ENCODE peak calls at places on chromosomes 2 and 18, in eight cellular contexts. One of them, this sample, is unnamed.

GRCh38 chr18:28153485-28154065 is 23.4 kb downstream of the CDH2 start:
- DNase-seq in HFFc6: no peak
- DNase-seq in foreskin fibroblast: peak; percentile 54
- DNase-seq in lower lobe of right lung: no peak
- DNase-seq in cardiac fibroblast: no peak
- DNase-seq in GM06990: no peak
- DNase-seq in IMR-90: peak; percentile 60
- DNase-seq in HCT116: no peak
- DNase-seq in this sample: no peak

GRCh38 chr2:128557841-128558241 is 239.2 kb upstream of the HS6ST1 start:
- DNase-seq in HFFc6: peak; percentile 3
- DNase-seq in foreskin fibroblast: peak; percentile 81
- DNase-seq in lower lobe of right lung: no peak
- DNase-seq in cardiac fibroblast: peak; percentile 80
- DNase-seq in GM06990: no peak
- DNase-seq in IMR-90: peak; percentile 62
- DNase-seq in HCT116: no peak
- DNase-seq in this sample: peak; percentile 67

GRCh38 chr2:160507464-160507863 is 13.9 kb upstream of the RBMS1 start:
- DNase-seq in HFFc6: no peak
- DNase-seq in foreskin fibroblast: no peak
- DNase-seq in lower lobe of right lung: no peak
- DNase-seq in cardiac fibroblast: no peak
- DNase-seq in GM06990: no peak
- DNase-seq in IMR-90: no peak
- DNase-seq in HCT116: no peak
- DNase-seq in this sample: no peak

GRCh38 chr18:36427369-36427768 is 129.9 kb downstream of the FHOD3 start:
- DNase-seq in HFFc6: peak; percentile 24
- DNase-seq in foreskin fibroblast: no peak
- DNase-seq in lower lobe of right lung: no peak
- DNase-seq in cardiac fibroblast: no peak
- DNase-seq in GM06990: no peak
- DNase-seq in IMR-90: no peak
- DNase-seq in HCT116: no peak
- DNase-seq in this sample: no peak

GRCh38 chr2:216343221-216343985 is 28.9 kb downstream of the MARCHF4 start:
- DNase-seq in HFFc6: no peak
- DNase-seq in foreskin fibroblast: peak; percentile 34
- DNase-seq in lower lobe of right lung: no peak
- DNase-seq in cardiac fibroblast: no peak
- DNase-seq in GM06990: no peak
- DNase-seq in IMR-90: no peak
- DNase-seq in HCT116: no peak
- DNase-seq in this sample: no peak

GRCh38 chr18:9323750-9324445 is 10.7 kb upstream of the TWSG1 start:
- DNase-seq in HFFc6: peak; percentile 60
- DNase-seq in foreskin fibroblast: peak; percentile 59
- DNase-seq in lower lobe of right lung: no peak
- DNase-seq in cardiac fibroblast: peak; percentile 81
- DNase-seq in GM06990: no peak
- DNase-seq in IMR-90: peak; percentile 89
- DNase-seq in HCT116: no peak
- DNase-seq in this sample: no peak

GRCh38 chr2:190318931-190319556 is 582 bp downstream of the HIBCH start:
- DNase-seq in HFFc6: no peak
- DNase-seq in foreskin fibroblast: peak; percentile 38
- DNase-seq in lower lobe of right lung: no peak
- DNase-seq in cardiac fibroblast: no peak
- DNase-seq in GM06990: no peak
- DNase-seq in IMR-90: peak; percentile 12
- DNase-seq in HCT116: no peak
- DNase-seq in this sample: no peak

GRCh38 chr2:112529751-112530150 is 12.5 kb upstream of the POLR1B start:
- DNase-seq in HFFc6: no peak
- DNase-seq in foreskin fibroblast: no peak
- DNase-seq in lower lobe of right lung: no peak
- DNase-seq in cardiac fibroblast: no peak
- DNase-seq in GM06990: no peak
- DNase-seq in IMR-90: no peak
- DNase-seq in HCT116: no peak
- DNase-seq in this sample: no peak

DNA sequence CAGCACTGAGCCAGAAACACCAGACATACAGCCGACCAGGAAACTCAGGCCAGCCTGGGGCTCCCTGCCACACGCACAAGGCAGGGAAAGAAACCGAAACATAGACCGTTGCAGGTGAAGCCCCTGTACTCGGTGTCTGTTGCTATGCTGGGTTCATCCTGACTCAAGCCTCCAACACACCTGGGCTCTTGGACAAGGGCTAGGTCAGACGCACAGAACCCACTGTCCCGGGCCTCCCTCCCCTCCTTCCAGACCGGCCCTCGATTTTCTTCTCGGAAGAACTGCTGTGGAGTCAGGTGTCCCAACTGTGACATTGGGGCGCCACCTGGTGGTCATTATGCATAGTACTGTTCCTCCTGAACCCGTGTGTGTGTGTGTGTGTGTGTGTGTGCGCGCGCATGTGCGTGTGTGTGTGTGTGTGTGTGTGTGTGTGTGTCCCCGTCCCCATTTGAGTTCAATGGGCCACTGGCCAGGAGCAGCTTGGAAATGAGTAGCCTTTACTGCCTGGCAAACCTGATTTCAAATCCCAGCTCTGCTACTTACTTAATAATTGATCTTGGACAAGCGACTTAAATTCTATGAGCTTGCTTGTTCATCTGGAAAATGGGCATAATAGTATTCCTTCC is 55.4 kb upstream of the GLI2 start:
- DNase-seq in HFFc6: peak; percentile 77
- DNase-seq in foreskin fibroblast: peak; percentile 93
- DNase-seq in lower lobe of right lung: peak; percentile 84
- DNase-seq in cardiac fibroblast: peak; percentile 91
- DNase-seq in GM06990: peak; percentile 31
- DNase-seq in IMR-90: peak; percentile 88
- DNase-seq in HCT116: peak; percentile 80
- DNase-seq in this sample: peak; percentile 79
- TF ChIP-seq CTCF in HFFc6: peak; percentile 82
- TF ChIP-seq CTCF in foreskin fibroblast: peak; percentile 48
- TF ChIP-seq CTCF in lower lobe of right lung: peak; percentile 35
- TF ChIP-seq CTCF in cardiac fibroblast: peak; percentile 56
- TF ChIP-seq CTCF in GM06990: peak; percentile 65
- TF ChIP-seq CTCF in IMR-90: peak; percentile 78
- TF ChIP-seq CTCF in HCT116: peak; percentile 83
- TF ChIP-seq CTCF in this sample: peak; percentile 61

GRCh38 chr2:230983566-230983965 is 12.4 kb upstream of the SPATA3 start:
- DNase-seq in HFFc6: no peak
- DNase-seq in foreskin fibroblast: no peak
- DNase-seq in lower lobe of right lung: no peak
- DNase-seq in cardiac fibroblast: no peak
- DNase-seq in GM06990: no peak
- DNase-seq in IMR-90: no peak
- DNase-seq in HCT116: no peak
- DNase-seq in this sample: no peak

GRCh38 chr2:230986520-230987136 is 9.3 kb upstream of the SPATA3 start:
- DNase-seq in HFFc6: no peak
- DNase-seq in foreskin fibroblast: no peak
- DNase-seq in lower lobe of right lung: no peak
- DNase-seq in cardiac fibroblast: no peak
- DNase-seq in GM06990: no peak
- DNase-seq in IMR-90: no peak
- DNase-seq in HCT116: no peak
- DNase-seq in this sample: no peak

GRCh38 chr2:230987137-230988020 is 8.5 kb upstream of the SPATA3 start:
- DNase-seq in HFFc6: peak; percentile 50
- DNase-seq in foreskin fibroblast: peak; percentile 87
- DNase-seq in lower lobe of right lung: peak; percentile 85
- DNase-seq in cardiac fibroblast: peak; percentile 73
- DNase-seq in GM06990: peak; percentile 85
- DNase-seq in IMR-90: peak; percentile 47
- DNase-seq in HCT116: peak; percentile 51
- DNase-seq in this sample: peak; percentile 16

GRCh38 chr2:230982528-230982927 is 13.4 kb upstream of the SPATA3 start:
- DNase-seq in HFFc6: no peak
- DNase-seq in foreskin fibroblast: no peak
- DNase-seq in lower lobe of right lung: no peak
- DNase-seq in cardiac fibroblast: no peak
- DNase-seq in GM06990: no peak
- DNase-seq in IMR-90: no peak
- DNase-seq in HCT116: no peak
- DNase-seq in this sample: no peak

GRCh38 chr2:230985519-230986231 is 10.2 kb upstream of the SPATA3 start:
- DNase-seq in HFFc6: no peak
- DNase-seq in foreskin fibroblast: no peak
- DNase-seq in lower lobe of right lung: no peak
- DNase-seq in cardiac fibroblast: no peak
- DNase-seq in GM06990: peak; percentile 70
- DNase-seq in IMR-90: no peak
- DNase-seq in HCT116: no peak
- DNase-seq in this sample: no peak
- TF ChIP-seq CTCF in HFFc6: no peak
- TF ChIP-seq CTCF in foreskin fibroblast: no peak
- TF ChIP-seq CTCF in lower lobe of right lung: no peak
- TF ChIP-seq CTCF in cardiac fibroblast: no peak
- TF ChIP-seq CTCF in GM06990: no peak
- TF ChIP-seq CTCF in IMR-90: no peak
- TF ChIP-seq CTCF in HCT116: no peak
- TF ChIP-seq CTCF in this sample: no peak

DNA sequence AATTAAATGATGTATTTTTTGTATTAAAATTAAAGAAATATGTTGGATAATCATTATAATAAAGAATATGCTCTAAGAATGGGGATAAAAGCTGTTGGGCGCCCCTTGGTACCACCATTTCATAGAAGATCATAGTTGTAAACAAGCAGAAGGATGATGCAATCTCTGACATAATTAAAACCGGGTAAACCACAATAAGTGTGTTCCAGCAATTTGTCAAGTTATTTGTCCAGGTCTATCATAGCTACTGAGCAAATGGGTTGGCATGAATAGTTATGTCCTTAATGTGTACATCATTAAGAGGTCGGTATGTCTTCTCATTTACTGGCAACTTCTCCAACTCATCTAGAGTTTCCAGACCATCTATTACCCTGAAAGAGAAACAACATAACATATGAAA is 6.7 kb upstream of the CLK1 start:
- DNase-seq in HFFc6: no peak
- DNase-seq in foreskin fibroblast: peak; percentile 23
- DNase-seq in lower lobe of right lung: no peak
- DNase-seq in cardiac fibroblast: no peak
- DNase-seq in GM06990: no peak
- DNase-seq in IMR-90: no peak
- DNase-seq in HCT116: no peak
- DNase-seq in this sample: no peak
- TF ChIP-seq CTCF in HFFc6: no peak
- TF ChIP-seq CTCF in foreskin fibroblast: no peak
- TF ChIP-seq CTCF in lower lobe of right lung: no peak
- TF ChIP-seq CTCF in cardiac fibroblast: no peak
- TF ChIP-seq CTCF in GM06990: no peak
- TF ChIP-seq CTCF in IMR-90: no peak
- TF ChIP-seq CTCF in HCT116: no peak
- TF ChIP-seq CTCF in this sample: no peak

DNA sequence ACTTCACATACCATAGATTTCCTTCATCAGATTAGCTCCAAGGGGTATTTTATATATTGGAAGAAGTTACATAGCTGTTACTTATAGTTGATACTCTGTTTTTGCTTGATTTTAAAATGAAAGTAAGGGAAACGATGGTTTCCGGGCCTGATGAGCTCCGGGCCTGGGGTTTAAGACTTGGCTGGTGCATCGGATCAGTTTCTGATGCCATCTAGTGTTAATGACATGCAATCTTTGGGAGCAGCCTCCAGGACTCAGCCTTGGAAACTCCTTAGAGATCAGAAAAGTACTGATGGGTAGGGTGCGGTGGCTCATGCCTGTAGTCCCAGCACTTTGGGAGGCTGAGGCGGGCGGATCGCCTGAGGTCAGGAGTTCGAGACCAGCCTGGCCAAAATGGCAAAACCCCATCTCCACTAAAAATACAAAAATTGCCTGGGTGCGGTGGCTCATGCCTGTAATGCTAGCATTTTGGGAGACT is 47.1 kb upstream of the CNOT11 start:
- DNase-seq in HFFc6: peak; percentile 80
- DNase-seq in foreskin fibroblast: peak; percentile 92
- DNase-seq in lower lobe of right lung: peak; percentile 53
- DNase-seq in cardiac fibroblast: peak; percentile 91
- DNase-seq in GM06990: no peak
- DNase-seq in IMR-90: peak; percentile 80
- DNase-seq in HCT116: peak; percentile 91
- DNase-seq in this sample: peak; percentile 78
- TF ChIP-seq CTCF in HFFc6: peak; percentile 76
- TF ChIP-seq CTCF in foreskin fibroblast: peak; percentile 55
- TF ChIP-seq CTCF in lower lobe of right lung: peak; percentile 58
- TF ChIP-seq CTCF in cardiac fibroblast: peak; percentile 52
- TF ChIP-seq CTCF in GM06990: peak; percentile 29
- TF ChIP-seq CTCF in IMR-90: peak; percentile 77
- TF ChIP-seq CTCF in HCT116: peak; percentile 79
- TF ChIP-seq CTCF in this sample: peak; percentile 61

GRCh38 chr18:29436459-29436858 is 1259.5 kb upstream of the CDH2 start:
- DNase-seq in HFFc6: no peak
- DNase-seq in foreskin fibroblast: no peak
- DNase-seq in lower lobe of right lung: no peak
- DNase-seq in cardiac fibroblast: no peak
- DNase-seq in GM06990: no peak
- DNase-seq in IMR-90: no peak
- DNase-seq in HCT116: no peak
- DNase-seq in this sample: no peak

GRCh38 chr18:29434650-29435049 is 1257.7 kb upstream of the CDH2 start:
- DNase-seq in HFFc6: no peak
- DNase-seq in foreskin fibroblast: no peak
- DNase-seq in lower lobe of right lung: no peak
- DNase-seq in cardiac fibroblast: no peak
- DNase-seq in GM06990: no peak
- DNase-seq in IMR-90: no peak
- DNase-seq in HCT116: no peak
- DNase-seq in this sample: no peak

GRCh38 chr18:29439398-29439797 is 1262.5 kb upstream of the CDH2 start:
- DNase-seq in HFFc6: no peak
- DNase-seq in foreskin fibroblast: no peak
- DNase-seq in lower lobe of right lung: no peak
- DNase-seq in cardiac fibroblast: no peak
- DNase-seq in GM06990: no peak
- DNase-seq in IMR-90: no peak
- DNase-seq in HCT116: no peak
- DNase-seq in this sample: no peak
- TF ChIP-seq CTCF in HFFc6: peak; percentile 45
- TF ChIP-seq CTCF in foreskin fibroblast: no peak
- TF ChIP-seq CTCF in lower lobe of right lung: no peak
- TF ChIP-seq CTCF in cardiac fibroblast: peak; percentile 28
- TF ChIP-seq CTCF in GM06990: no peak
- TF ChIP-seq CTCF in IMR-90: peak; percentile 5
- TF ChIP-seq CTCF in HCT116: no peak
- TF ChIP-seq CTCF in this sample: peak; percentile 5

GRCh38 chr2:898319-898718 is 52.3 kb upstream of the SNTG2 start:
- DNase-seq in HFFc6: no peak
- DNase-seq in foreskin fibroblast: no peak
- DNase-seq in lower lobe of right lung: no peak
- DNase-seq in cardiac fibroblast: no peak
- DNase-seq in GM06990: no peak
- DNase-seq in IMR-90: no peak
- DNase-seq in HCT116: peak; percentile 18
- DNase-seq in this sample: no peak
- TF ChIP-seq CTCF in HFFc6: no peak
- TF ChIP-seq CTCF in foreskin fibroblast: peak; percentile 15
- TF ChIP-seq CTCF in lower lobe of right lung: no peak
- TF ChIP-seq CTCF in cardiac fibroblast: no peak
- TF ChIP-seq CTCF in GM06990: peak; percentile 11
- TF ChIP-seq CTCF in IMR-90: no peak
- TF ChIP-seq CTCF in HCT116: peak; percentile 36
- TF ChIP-seq CTCF in this sample: peak; percentile 47